ENCODE peak calls at places on chromosomes 13 and 19, in eight cellular contexts. E is stomach, D is spleen, R is ovary, C is adrenal gland, W is IMR-90, N is body of pancreas, P is GM12878. Z is an unnamed sample.

GRCh38 chr19:3262362-3262761 is 37.9 kb downstream of the CELF5 start:
- DNase-seq in P (no peak), N (no peak), R (no peak), E (no peak), C (no peak), W (no peak), D (no peak), Z (no peak)

GRCh38 chr13:30042891-30043630 is 192.6 kb upstream of the UBL3 start:
- DNase-seq in W (no peak), R (no peak), C (no peak), E (no peak), P (no peak), D (no peak), N (no peak), Z (no peak)

GRCh38 chr19:52270266-52270885 is 989 bp downstream of the ZNF766 start:
- DNase-seq in R (no peak), E (no peak), D (no peak), P (no peak), N (no peak), C (no peak), W (peak; percentile 17), Z (peak; percentile 11)

GRCh38 chr19:32339988-32340874 is 5.2 kb upstream of the ZNF507 start:
- DNase-seq in R (no peak), D (peak; percentile 81), C (peak; percentile 75), N (peak; percentile 73), E (peak; percentile 82), W (peak; percentile 27), P (no peak), Z (peak; percentile 81)

GRCh38 chr19:38696733-38697055 is 47.6 kb downstream of the CAPN12 start:
- DNase-seq in N (no peak), E (no peak), R (no peak), D (no peak), C (no peak), W (no peak), P (no peak), Z (no peak)

GRCh38 chr13:46495647-46496046 is 57.3 kb upstream of the LRCH1 start:
- DNase-seq in R (no peak), E (no peak), P (no peak), N (no peak), W (no peak), C (no peak), D (no peak), Z (no peak)

GRCh38 chr19:6220385-6221191 is 59.2 kb downstream of the MLLT1 start:
- DNase-seq in N (peak; percentile 31), C (peak; percentile 61), W (peak; percentile 64), D (peak; percentile 77), E (no peak), R (peak; percentile 80), P (no peak), Z (no peak)

GRCh38 chr19:54147676-54148075 is 10.1 kb downstream of the CNOT3 start:
- DNase-seq in D (no peak), P (no peak), R (no peak), E (no peak), W (peak; percentile 28), N (no peak), C (no peak), Z (no peak)

GRCh38 chr19:1241417-1242095 is at the start of gene ATP5F1D:
- DNase-seq in R (peak; percentile 93), D (peak; percentile 98), C (peak; percentile 93), W (peak; percentile 95), P (peak; percentile 80), N (peak; percentile 97), E (peak; percentile 96), Z (peak; percentile 95)

GRCh38 chr13:84405286-84405685 is 523.0 kb upstream of the SLITRK1 start:
- DNase-seq in C (no peak), N (no peak), P (no peak), R (no peak), D (no peak), E (no peak), W (peak; percentile 64), Z (no peak)

GRCh38 chr13:110627761-110628476 is 12.6 kb downstream of the NAXD start:
- DNase-seq in R (peak; percentile 19), D (no peak), N (peak; percentile 12), E (no peak), P (no peak), C (no peak), W (no peak), Z (no peak)

GRCh38 chr19:39372047-39372802 is 18.7 kb downstream of the PAF1 start:
- DNase-seq in P (no peak), D (no peak), R (peak; percentile 87), N (peak; percentile 75), C (peak; percentile 77), W (peak; percentile 93), E (peak; percentile 52), Z (peak; percentile 75)

GRCh38 chr19:6599866-6600454 is 9.0 kb upstream of the CD70 start:
- DNase-seq in E (no peak), N (no peak), P (no peak), C (no peak), R (no peak), W (no peak), D (no peak), Z (no peak)

GRCh38 chr19:33193269-33193863 is 764 bp upstream of the LRP3 start:
- DNase-seq in D (no peak), E (no peak), C (no peak), R (no peak), W (no peak), P (no peak), N (no peak), Z (no peak)

GRCh38 chr13:73880365-73880764 is 253.8 kb downstream of the KLF12 start:
- DNase-seq in E (no peak), R (no peak), W (peak; percentile 36), N (no peak), D (no peak), C (no peak), P (no peak), Z (no peak)

DNA sequence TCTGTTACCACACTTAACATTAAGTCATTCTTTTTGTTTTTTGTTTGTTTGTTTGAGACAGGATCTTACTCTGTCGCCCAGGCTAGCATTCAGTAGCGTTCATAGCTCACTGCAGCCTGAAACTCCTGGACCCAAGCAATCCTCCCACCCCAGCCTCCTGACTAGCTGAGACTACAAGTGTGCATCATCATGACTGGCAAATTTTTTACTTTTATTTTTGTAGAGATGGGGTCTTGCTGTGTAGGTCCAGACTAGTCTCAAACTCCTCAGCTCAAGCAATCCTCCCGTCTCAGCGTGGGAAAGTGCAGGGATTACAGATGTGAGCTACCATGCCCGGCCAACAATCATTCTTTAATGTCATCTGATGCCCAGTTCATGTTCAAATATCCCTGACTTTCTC is 3.3 kb downstream of the ALDH16A1 start:
- DNase-seq in D (no peak), P (no peak), W (no peak), N (no peak), E (no peak), R (no peak), C (no peak), Z (no peak)
- TF ChIP-seq POLR2A in D (no peak), P (no peak), W (no peak), N (no peak), E (no peak), R (no peak), C (no peak), Z (no peak)

GRCh38 chr19:15550847-15551182 is 42.5 kb downstream of the CYP4F22 start:
- DNase-seq in E (no peak), R (no peak), D (peak; percentile 49), N (no peak), W (no peak), P (no peak), C (no peak), Z (no peak)

GRCh38 chr19:15549581-15549980 is 41.3 kb downstream of the CYP4F22 start:
- DNase-seq in C (no peak), E (no peak), P (no peak), D (no peak), N (no peak), R (no peak), W (no peak), Z (no peak)

GRCh38 chr19:15548648-15549047 is 40.3 kb downstream of the CYP4F22 start:
- DNase-seq in R (no peak), C (no peak), W (no peak), P (no peak), N (no peak), D (no peak), E (no peak), Z (no peak)

GRCh38 chr19:15550273-15550672 is 41.9 kb downstream of the CYP4F22 start:
- DNase-seq in P (no peak), D (no peak), C (no peak), E (no peak), W (no peak), N (no peak), R (no peak), Z (no peak)

GRCh38 chr19:15551183-15552004 is 43.1 kb downstream of the CYP4F22 start:
- DNase-seq in R (peak; percentile 43), E (peak; percentile 40), W (no peak), P (no peak), N (peak; percentile 26), D (peak; percentile 85), C (peak; percentile 23), Z (peak; percentile 10)
- H3K27ac ChIP-seq in R (no peak overlapping the region), E (peak overlapping the region; percentile 5), W (no peak overlapping the region), P (no peak overlapping the region), N (no peak overlapping the region), D (peak overlapping the region; percentile 33), C (no peak overlapping the region), Z (no peak overlapping the region)

DNA sequence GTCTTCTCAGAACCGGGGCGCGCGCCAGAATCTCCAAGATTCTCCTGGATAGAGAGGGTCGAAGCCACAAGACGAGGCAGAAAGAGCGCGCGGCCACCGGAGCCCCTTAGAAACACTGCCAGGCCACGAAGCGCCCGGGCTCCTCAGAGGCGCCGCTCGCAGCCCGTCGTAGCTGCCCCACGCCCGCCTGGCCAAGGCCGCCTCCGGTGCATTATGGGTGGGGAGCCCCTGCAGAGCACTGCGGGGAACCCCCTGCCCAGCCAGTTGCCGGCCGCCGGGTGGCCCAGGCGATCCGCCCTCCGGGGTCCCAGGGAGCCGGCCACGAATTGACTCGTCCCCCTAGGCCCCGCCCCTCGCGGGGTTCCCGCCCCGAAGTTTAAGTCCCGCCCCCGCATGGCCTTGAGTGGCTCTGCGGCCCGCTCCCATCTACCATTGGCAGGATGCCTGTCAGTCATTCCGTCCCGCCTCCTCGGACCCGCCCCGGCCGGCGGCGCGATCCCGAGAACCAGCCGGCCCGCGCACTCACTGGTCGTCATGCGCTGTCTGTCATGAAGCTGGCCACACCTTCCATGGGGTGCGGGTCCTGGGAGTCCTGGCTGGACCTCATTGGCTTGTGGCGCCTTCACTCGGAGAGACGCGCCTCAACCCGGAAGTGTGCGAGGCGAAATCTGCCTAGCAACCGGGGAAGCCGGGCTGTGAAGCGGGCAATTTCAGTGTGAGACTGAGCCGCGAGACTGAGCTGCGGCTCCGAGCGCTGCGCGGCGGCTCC is 20.2 kb upstream of the GATAD2A start:
- DNase-seq in P (peak; percentile 99), C (peak; percentile 100), R (peak; percentile 100), N (peak; percentile 100), W (peak; percentile 100), E (peak; percentile 100), D (peak; percentile 100), Z (peak; percentile 100)
- TF ChIP-seq POLR2A in P (peak; percentile 80), C (peak; percentile 54), R (peak; percentile 66), N (peak; percentile 44), W (peak; percentile 74), E (no peak), D (peak; percentile 72), Z (no peak)

GRCh38 chr13:72473321-72473720 is 254.1 kb downstream of the MZT1 start:
- DNase-seq in D (no peak), P (no peak), R (no peak), N (no peak), W (no peak), E (no peak), C (no peak), Z (no peak)

DNA sequence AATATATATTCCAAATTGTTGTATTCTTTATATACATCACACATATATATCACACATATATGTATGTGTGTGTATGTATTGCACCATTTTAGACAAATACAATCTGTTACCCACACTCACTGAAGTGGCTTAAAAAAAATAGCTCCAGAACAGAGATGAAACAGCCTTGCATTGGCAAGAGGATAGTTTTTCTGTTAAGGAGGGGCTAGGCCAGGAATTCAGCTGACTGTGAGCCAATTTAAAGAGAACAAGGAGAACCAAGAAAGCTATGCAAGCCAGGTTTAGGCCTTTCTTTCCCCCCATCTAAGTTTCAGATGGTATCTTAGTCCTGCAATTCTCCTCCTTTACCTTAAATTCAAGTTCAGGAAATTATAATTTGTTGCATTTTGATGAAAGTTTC is 257.5 kb downstream of the MZT1 start:
- DNase-seq in W (no peak), P (no peak), N (no peak), R (no peak), C (no peak), D (no peak), E (no peak), Z (no peak)
- H3K27ac ChIP-seq in W (no peak overlapping the region), P (no peak overlapping the region), N (no peak overlapping the region), R (no peak overlapping the region), C (no peak overlapping the region), D (no peak overlapping the region), E (no peak overlapping the region), Z (no peak overlapping the region)

Z was measured in thyroid gland.